ENCODE peak calls at places on chromosome 15, in ten cellular contexts. N is caudate nucleus, I is cardiac muscle cell, W is GM23248, G is kidney, X is foreskin keratinocyte, T is AG04450, D is substantia nigra, H is A549, F is gastrocnemius medialis. B is an unnamed sample.

GRCh38 chr15:34336947-34337556 is 529 bp downstream of the SLC12A6 start:
- DNase-seq in W (peak; percentile 33), N (no peak), I (no peak), G (no peak), H (no peak), F (peak; percentile 25), X (no peak), T (no peak), D (no peak), B (no peak)

GRCh38 chr15:65409284-65409631 is 13.5 kb downstream of the IGDCC4 start:
- DNase-seq in X (no peak), W (peak; percentile 93), H (no peak), F (no peak), I (no peak), G (no peak), N (no peak), T (peak; percentile 93), D (no peak), B (no peak)

GRCh38 chr15:70290708-70291107 is 193.0 kb upstream of the TLE3 start:
- DNase-seq in T (no peak), F (no peak), X (no peak), I (no peak), D (no peak), W (no peak), G (no peak), H (no peak), N (no peak), B (no peak)

GRCh38 chr15:40069178-40070165 is 30.5 kb upstream of the SRP14 start:
- DNase-seq in T (no peak), F (peak; percentile 93), W (peak; percentile 87), X (no peak), I (peak; percentile 44), H (peak; percentile 76), D (peak; percentile 97), G (peak; percentile 98), N (peak; percentile 93), B (peak; percentile 91)

GRCh38 chr15:72313448-72313840 is 6.5 kb downstream of the CELF6 start:
- DNase-seq in N (peak; percentile 53), H (no peak), X (no peak), G (no peak), D (no peak), F (no peak), W (no peak), I (no peak), T (no peak), B (no peak)

GRCh38 chr15:66886241-66886675 is 179.1 kb upstream of the SMAD3 start:
- DNase-seq in W (no peak), N (no peak), F (no peak), I (no peak), X (no peak), T (no peak), H (no peak), D (no peak), G (no peak), B (no peak)

GRCh38 chr15:63915888-63916731 is 82.4 kb upstream of the HERC1 start:
- DNase-seq in F (no peak), I (peak; percentile 31), W (peak; percentile 58), N (peak; percentile 2), G (no peak), D (no peak), H (peak; percentile 59), X (no peak), T (no peak), B (no peak)

GRCh38 chr15:20367093-20367492 is 174.5 kb downstream of the GOLGA6L6 start:
- DNase-seq in I (no peak), W (no peak), F (no peak), T (no peak), X (no peak), G (no peak), N (no peak), D (no peak), H (no peak), B (no peak)

GRCh38 chr15:41238100-41238499 is 7.0 kb downstream of the CHP1 start:
- DNase-seq in F (no peak), N (no peak), X (no peak), T (no peak), H (no peak), G (no peak), W (no peak), I (no peak), D (no peak), B (no peak)

GRCh38 chr15:41235929-41236328 is 4.9 kb downstream of the CHP1 start:
- DNase-seq in W (no peak), X (no peak), H (no peak), T (no peak), F (no peak), G (no peak), N (no peak), I (no peak), D (no peak), B (no peak)

DNA sequence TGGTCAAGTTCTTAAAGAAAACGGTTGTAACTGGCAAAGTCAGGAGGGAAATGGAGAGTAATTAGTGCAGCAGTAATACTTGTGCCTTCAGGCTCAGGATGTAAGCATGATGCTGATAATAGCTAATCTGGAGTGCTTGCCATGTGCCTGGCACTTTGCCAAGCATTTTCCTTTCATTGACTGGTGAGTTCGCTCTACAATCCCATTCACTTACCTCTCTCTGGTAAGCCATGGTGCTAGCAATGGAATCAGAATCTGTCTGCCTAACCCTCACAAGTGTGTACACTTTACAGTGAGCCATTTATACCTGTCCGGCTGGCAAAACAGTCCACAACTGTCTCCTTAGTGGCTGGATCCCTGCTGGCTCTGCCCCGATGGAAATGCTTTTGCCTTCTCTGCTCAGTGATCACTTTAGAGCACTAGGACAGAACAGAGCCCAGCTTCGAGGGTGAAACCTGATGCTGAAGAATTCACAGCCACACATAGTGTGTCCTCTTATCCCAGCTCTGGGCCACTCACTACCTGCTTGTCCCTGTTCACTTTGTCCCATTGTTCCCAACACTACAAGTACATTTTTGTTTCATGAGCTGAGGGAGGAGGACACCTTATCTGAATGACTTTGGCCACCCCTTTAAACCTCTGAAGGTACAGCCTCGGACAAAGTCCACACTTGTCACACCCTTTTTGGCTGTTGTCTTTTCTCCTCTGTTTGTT is 10.3 kb downstream of the CHP1 start:
- DNase-seq in I (peak; percentile 86), D (no peak), W (no peak), G (no peak), H (no peak), N (no peak), F (no peak), T (no peak), X (no peak), B (no peak)
- H3K27ac ChIP-seq in I (peak overlapping the region; percentile 74), D (no peak overlapping the region), W (no peak overlapping the region), G (no peak overlapping the region), H (peak overlapping the region; percentile 68), N (no peak overlapping the region), F (peak overlapping the region; percentile 56), T (no peak overlapping the region), X (no peak overlapping the region), B (peak overlapping the region; percentile 10)

DNA sequence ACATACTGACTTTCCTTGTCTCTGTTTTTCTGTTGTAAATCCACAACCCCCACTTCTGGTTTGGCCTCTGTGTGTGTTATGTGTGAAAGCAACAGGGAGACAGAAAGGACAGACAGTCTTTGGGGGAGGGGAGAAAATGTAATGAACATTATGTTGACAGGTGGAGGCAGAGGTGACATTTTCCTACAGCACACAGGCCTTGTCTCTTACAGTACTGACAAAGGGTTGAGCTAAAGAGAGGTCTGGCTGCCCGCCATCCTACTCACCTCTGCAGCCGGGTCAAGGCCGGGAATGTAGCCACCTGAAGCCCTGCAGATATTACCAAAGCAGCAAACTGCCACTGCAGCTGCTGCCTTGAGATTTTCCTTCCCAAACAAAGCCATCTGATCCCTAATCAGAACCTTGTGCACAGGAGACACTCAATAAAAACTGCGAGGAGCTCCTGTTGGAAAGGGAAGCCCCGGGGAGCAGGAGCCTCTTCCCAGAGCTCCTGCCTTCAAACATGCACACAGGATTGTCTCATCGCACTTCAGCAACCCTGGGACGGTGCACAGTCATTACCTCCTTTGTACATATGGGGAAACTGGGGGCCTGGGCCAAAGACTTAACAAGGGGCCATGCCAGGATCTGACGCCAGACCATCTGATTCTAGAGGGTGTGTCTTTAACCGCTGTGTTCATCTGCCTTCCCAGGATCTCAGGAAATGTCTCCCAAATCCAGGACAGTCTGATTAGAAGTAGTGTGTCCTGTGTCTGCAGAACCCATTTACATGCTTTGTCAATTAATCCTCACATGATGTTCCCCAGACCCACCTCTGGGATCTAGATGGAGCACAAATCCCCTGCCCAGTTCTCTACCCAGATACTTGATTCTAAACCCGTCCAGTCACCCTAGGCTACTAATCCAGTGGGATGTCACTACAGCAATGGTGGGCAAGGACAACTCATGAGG is 14.2 kb downstream of the MYO5C start:
- DNase-seq in I (peak; percentile 41), N (no peak), X (no peak), H (no peak), T (no peak), G (no peak), D (no peak), F (no peak), W (peak; percentile 35), B (no peak)
- H3K27ac ChIP-seq in I (peak overlapping the region; percentile 65), N (peak overlapping the region; percentile 36), X (no peak overlapping the region), H (no peak overlapping the region), T (no peak overlapping the region), G (peak overlapping the region; percentile 64), D (no peak overlapping the region), F (no peak overlapping the region), W (no peak overlapping the region), B (no peak overlapping the region)

GRCh38 chr15:48366574-48367312 is 35.5 kb downstream of the DUT start:
- DNase-seq in G (no peak), F (no peak), T (no peak), H (no peak), N (no peak), X (no peak), I (no peak), D (no peak), W (no peak), B (no peak)
- H3K27ac ChIP-seq in G (no peak overlapping the region), F (peak overlapping the region; percentile 57), T (no peak overlapping the region), H (no peak overlapping the region), N (no peak overlapping the region), X (no peak overlapping the region), I (no peak overlapping the region), D (no peak overlapping the region), W (peak overlapping the region; percentile 43), B (no peak overlapping the region)

GRCh38 chr15:84734794-84735479 is 13.5 kb upstream of the ZNF592 start:
- DNase-seq in F (peak; percentile 15), X (peak; percentile 54), W (no peak), H (peak; percentile 88), I (peak; percentile 43), T (no peak), D (peak; percentile 5), G (no peak), N (peak; percentile 2), B (peak; percentile 82)
- H3K27ac ChIP-seq in F (no peak overlapping the region), X (peak overlapping the region; percentile 41), W (no peak overlapping the region), H (peak overlapping the region; percentile 82), I (peak overlapping the region; percentile 4), T (no peak overlapping the region), D (no peak overlapping the region), G (peak overlapping the region; percentile 50), N (no peak overlapping the region), B (peak overlapping the region; percentile 89)

B was measured in lung.